ENCODE peak calls at places on chromosomes 11 and 22, in eight cellular contexts. H is HAP-1; X is NCI-H1092; M is testis; C is iris pigment epithelial cell; S is CD4-positive, alpha-beta memory T cell; A is Kasumi-1; N is IMR-90. E is an unnamed sample.

GRCh38 chr22:20957118-20957690 is 9.9 kb upstream of the AIFM3 start:
- DNase-seq in H (peak), X (no peak), M (no peak), C (peak), S (no peak), A (no peak), N (no peak), E (no peak)

GRCh38 chr11:94855666-94856065 is 87.5 kb downstream of the AMOTL1 start:
- DNase-seq in H (no peak), X (no peak), M (no peak), C (no peak), S (no peak), A (no peak), N (no peak), E (no peak)

GRCh38 chr22:45860201-45860600 is 116.8 kb downstream of the WNT7B start:
- DNase-seq in H (no peak), X (no peak), M (no peak), C (no peak), S (no peak), A (no peak), N (no peak), E (no peak)

GRCh38 chr11:70836071-70836470 is 416.3 kb downstream of the SHANK2 start:
- DNase-seq in H (no peak), X (no peak), M (no peak), C (no peak), S (no peak), A (no peak), N (no peak), E (no peak)

GRCh38 chr22:50683086-50683993 is 10.7 kb downstream of the SHANK3 start:
- DNase-seq in H (no peak), X (no peak), M (peak), C (no peak), S (no peak), A (no peak), N (no peak), E (no peak)

GRCh38 chr11:101436511-101437142 is 147.2 kb downstream of the TRPC6 start:
- DNase-seq in H (peak), X (peak), M (peak), C (peak), S (no peak), A (peak), N (peak), E (peak)

GRCh38 chr11:116192509-116193206 is 580.1 kb downstream of the BUD13 start:
- DNase-seq in H (no peak), X (no peak), M (no peak), C (no peak), S (no peak), A (no peak), N (no peak), E (no peak)

GRCh38 chr11:126710804-126711399 is 289.7 kb downstream of the KIRREL3 start:
- DNase-seq in H (no peak), X (no peak), M (no peak), C (no peak), S (no peak), A (no peak), N (no peak), E (no peak)

GRCh38 chr11:69300124-69301032 is 6.4 kb downstream of the MYEOV start:
- DNase-seq in H (no peak), X (no peak), M (no peak), C (peak), S (no peak), A (no peak), N (peak), E (no peak)

GRCh38 chr22:31852691-31853370 is 91.5 kb upstream of the YWHAH start:
- DNase-seq in H (no peak), X (no peak), M (no peak), C (no peak), S (no peak), A (no peak), N (peak), E (no peak)

GRCh38 chr22:35422145-35422544 is 22.2 kb downstream of the MCM5 start:
- DNase-seq in H (no peak), X (no peak), M (no peak), C (no peak), S (no peak), A (no peak), N (no peak), E (no peak)

GRCh38 chr11:62456630-62457029 is 37.8 kb downstream of the SCGB1A1 start:
- DNase-seq in H (no peak), X (no peak), M (no peak), C (no peak), S (no peak), A (no peak), N (no peak), E (no peak)

GRCh38 chr22:18980829-18981228 is 44.7 kb upstream of the PRODH start:
- DNase-seq in H (no peak), X (no peak), M (no peak), C (no peak), S (no peak), A (no peak), N (no peak), E (no peak)

GRCh38 chr11:1772270-1773130 is 8.8 kb upstream of the CTSD start:
- DNase-seq in H (peak), X (no peak), M (no peak), C (peak), S (peak), A (peak), N (peak), E (peak)

GRCh38 chr11:119373917-119374631 is 7.4 kb downstream of the USP2 start:
- DNase-seq in H (peak), X (peak), M (peak), C (peak), S (no peak), A (peak), N (peak), E (peak)

GRCh38 chr22:36252754-36253522 is at the start of gene APOL1:
- DNase-seq in H (no peak), X (no peak), M (peak), C (peak), S (peak), A (no peak), N (peak), E (peak)

GRCh38 chr11:19209617-19210016 is 7.8 kb upstream of the CSRP3 start:
- DNase-seq in H (no peak), X (no peak), M (no peak), C (no peak), S (no peak), A (no peak), N (no peak), E (no peak)

GRCh38 chr11:13315517-13316432 is 38.2 kb downstream of the BMAL1 start:
- DNase-seq in H (no peak), X (no peak), M (no peak), C (no peak), S (no peak), A (no peak), N (no peak), E (no peak)

GRCh38 chr11:123738374-123738773 is 3.1 kb downstream of the ZNF202 start:
- DNase-seq in H (no peak), X (no peak), M (no peak), C (no peak), S (no peak), A (no peak), N (no peak), E (no peak)

GRCh38 chr11:112320668-112321067 is 60.0 kb upstream of the PLET1 start:
- DNase-seq in H (peak), X (no peak), M (peak), C (peak), S (no peak), A (no peak), N (peak), E (no peak)

GRCh38 chr11:98003606-98004371 is 1017.0 kb upstream of the CNTN5 start:
- DNase-seq in H (no peak), X (no peak), M (no peak), C (no peak), S (no peak), A (no peak), N (no peak), E (no peak)

GRCh38 chr11:101180481-101180880 is 50.9 kb upstream of the PGR start:
- DNase-seq in H (no peak), X (no peak), M (no peak), C (no peak), S (no peak), A (no peak), N (no peak), E (no peak)

GRCh38 chr11:85407648-85408047 is 219.5 kb downstream of the DLG2 start:
- DNase-seq in H (no peak), X (no peak), M (no peak), C (no peak), S (no peak), A (no peak), N (no peak), E (no peak)

GRCh38 chr11:17386331-17387084 is 2.0 kb downstream of the KCNJ11 start:
- DNase-seq in H (peak), X (peak), M (peak), C (peak), S (no peak), A (peak), N (peak), E (peak)

GRCh38 chr11:111942826-111943225 is 5.7 kb downstream of the DIXDC1 start:
- DNase-seq in H (no peak), X (no peak), M (no peak), C (peak), S (no peak), A (no peak), N (peak), E (no peak)

GRCh38 chr11:43983221-43983795 is 40.9 kb downstream of the C11orf96 start:
- DNase-seq in H (no peak), X (no peak), M (no peak), C (peak), S (no peak), A (no peak), N (peak), E (no peak)

GRCh38 chr11:62428871-62429601 is 10.2 kb downstream of the SCGB1A1 start:
- DNase-seq in H (no peak), X (no peak), M (no peak), C (no peak), S (no peak), A (no peak), N (no peak), E (no peak)

GRCh38 chr22:40673017-40673416 is 6.3 kb upstream of the MCHR1 start:
- DNase-seq in H (no peak), X (no peak), M (no peak), C (no peak), S (no peak), A (no peak), N (no peak), E (no peak)

GRCh38 chr22:43126506-43127165 is 16.1 kb downstream of the BIK start:
- DNase-seq in H (no peak), X (no peak), M (no peak), C (peak), S (no peak), A (no peak), N (peak), E (no peak)

GRCh38 chr11:108985611-108986279 is 320.9 kb downstream of the DDX10 start:
- DNase-seq in H (no peak), X (no peak), M (no peak), C (peak), S (no peak), A (no peak), N (peak), E (no peak)

GRCh38 chr11:103536335-103536722 is 427.1 kb downstream of the DYNC2H1 start:
- DNase-seq in H (no peak), X (no peak), M (no peak), C (no peak), S (no peak), A (no peak), N (no peak), E (no peak)

GRCh38 chr22:38305481-38306448 is 11.5 kb downstream of the CSNK1E start:
- DNase-seq in H (peak), X (peak), M (no peak), C (peak), S (peak), A (no peak), N (peak), E (peak)